ENCODE peak calls at places on chromosomes 2 and 18, in four cellular contexts. Z is K562, V is GM12878, T is HepG2. Q is an unnamed sample.

GRCh38 chr2:236745420-236746210 is 176.0 kb downstream of the ACKR3 start:
- DNase-seq in V (no peak), T (peak), Z (no peak), Q (no peak)

GRCh38 chr2:58569460-58570185 is 328.5 kb upstream of the FANCL start:
- DNase-seq in Z (no peak), V (no peak), T (no peak), Q (no peak)

GRCh38 chr2:99572380-99572779 is 82.6 kb upstream of the REV1 start:
- DNase-seq in V (no peak), Z (no peak), T (no peak), Q (no peak)

GRCh38 chr2:166792808-166793207 is 95.5 kb upstream of the XIRP2 start:
- DNase-seq in V (no peak), T (no peak), Z (no peak), Q (no peak)

GRCh38 chr2:193539188-193539587 is 1344.5 kb upstream of the TMEFF2 start:
- DNase-seq in Z (no peak), V (no peak), T (peak), Q (no peak)

GRCh38 chr18:49865401-49865800 is 52.1 kb upstream of the ACAA2 start:
- DNase-seq in V (no peak), Z (no peak), T (no peak), Q (no peak)

GRCh38 chr2:56522605-56523089 is 338.9 kb downstream of the CCDC85A start:
- DNase-seq in T (no peak), Z (no peak), V (no peak), Q (peak)

GRCh38 chr2:70709275-70709674 is 58.7 kb downstream of the ADD2 start:
- DNase-seq in V (no peak), T (no peak), Z (no peak), Q (no peak)

GRCh38 chr2:44570149-44570678 is 208.5 kb downstream of the CAMKMT start:
- DNase-seq in V (no peak), T (no peak), Z (no peak), Q (no peak)

GRCh38 chr2:10339647-10340592 is 37.2 kb downstream of the HPCAL1 start:
- DNase-seq in T (no peak), V (no peak), Z (peak), Q (no peak)

GRCh38 chr2:236823976-236824375 is 254.4 kb downstream of the ACKR3 start:
- DNase-seq in V (no peak), T (no peak), Z (no peak), Q (no peak)

GRCh38 chr2:24831736-24832421 is 38.7 kb downstream of the CENPO start:
- DNase-seq in V (no peak), Z (no peak), T (no peak), Q (no peak)

GRCh38 chr2:203574824-203575223 is 39.7 kb upstream of the RAPH1 start:
- DNase-seq in T (no peak), V (no peak), Z (no peak), Q (no peak)

GRCh38 chr2:37798315-37799005 is 126.6 kb upstream of the RMDN2 start:
- DNase-seq in V (peak), T (no peak), Z (no peak), Q (no peak)

GRCh38 chr2:129803067-129803466 is 176.4 kb upstream of the RAB6C start:
- DNase-seq in V (no peak), T (no peak), Z (no peak), Q (no peak)

GRCh38 chr18:42053188-42053781 is 98.3 kb downstream of the PIK3C3 start:
- DNase-seq in V (peak), Z (peak), T (peak), Q (peak)

GRCh38 chr2:232419245-232420072 is 12.8 kb downstream of the ALPG start:
- DNase-seq in Z (no peak), V (no peak), T (no peak), Q (no peak)

GRCh38 chr2:237867465-237867864 is 8.0 kb downstream of the RAMP1 start:
- DNase-seq in V (no peak), Z (no peak), T (no peak), Q (no peak)

GRCh38 chr2:237870126-237870525 is 10.7 kb downstream of the RAMP1 start:
- DNase-seq in Z (no peak), T (no peak), V (no peak), Q (no peak)

GRCh38 chr2:237869357-237870102 is 10.1 kb downstream of the RAMP1 start:
- DNase-seq in T (no peak), Z (no peak), V (no peak), Q (no peak)

GRCh38 chr2:237870754-237871651 is 11.6 kb downstream of the RAMP1 start:
- DNase-seq in T (no peak), V (no peak), Z (no peak), Q (no peak)

GRCh38 chr2:237868631-237869356 is 9.4 kb downstream of the RAMP1 start:
- DNase-seq in V (no peak), T (no peak), Z (no peak), Q (no peak)
- TF ChIP-seq FOXK2 in V (no peak), T (no peak), Z (no peak), Q (no peak)

GRCh38 chr2:233831011-233831721 is 23.2 kb downstream of the HJURP start:
- DNase-seq in V (no peak), Z (no peak), T (no peak), Q (no peak)
- TF ChIP-seq FOXM1 in V (no peak), Z (no peak), T (no peak), Q (no peak)

DNA sequence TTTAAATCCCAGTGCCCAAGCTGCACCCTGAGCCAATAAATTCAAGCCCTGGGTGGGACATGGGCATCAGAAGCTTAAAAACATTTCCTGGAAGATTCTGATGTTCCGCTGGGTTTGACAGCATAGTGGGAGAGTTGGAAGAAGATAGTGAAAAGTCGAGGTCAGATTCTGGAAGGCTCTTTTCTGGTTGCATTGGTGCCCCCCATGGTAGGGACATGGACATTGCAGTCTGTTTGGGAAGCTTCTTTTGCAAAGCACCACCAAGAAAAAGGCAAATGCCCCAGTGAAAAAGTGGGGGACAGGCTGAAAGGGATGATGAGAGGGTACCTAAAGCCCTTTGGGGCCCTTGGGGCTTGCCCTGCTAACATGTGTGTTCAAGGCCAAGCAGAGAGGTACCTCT is 21.0 kb downstream of the MERTK start:
- DNase-seq in T (peak), Z (peak), V (no peak), Q (no peak)
- TF ChIP-seq SP1 in T (no peak), Z (no peak), V (no peak), Q (no peak)

GRCh38 chr2:159157361-159158045 is 129.0 kb downstream of the WDSUB1 start:
- DNase-seq in Z (no peak), T (no peak), V (peak), Q (no peak)

GRCh38 chr2:159155791-159156190 is 130.7 kb downstream of the WDSUB1 start:
- DNase-seq in Z (no peak), T (no peak), V (no peak), Q (no peak)

GRCh38 chr2:159153463-159153862 is 133.0 kb downstream of the WDSUB1 start:
- DNase-seq in T (no peak), V (no peak), Z (no peak), Q (no peak)

GRCh38 chr2:159155315-159155714 is 131.2 kb downstream of the WDSUB1 start:
- DNase-seq in Z (no peak), V (no peak), T (no peak), Q (no peak)

GRCh38 chr2:159156834-159157233 is 129.7 kb downstream of the WDSUB1 start:
- DNase-seq in T (peak), Z (no peak), V (no peak), Q (no peak)
- TF ChIP-seq FOXK2 in T (no peak), Z (no peak), V (no peak), Q (no peak)

GRCh38 chr2:39007875-39008504 is 112.9 kb downstream of the SOS1 start:
- DNase-seq in T (no peak), Z (no peak), V (no peak), Q (no peak)

GRCh38 chr2:39013871-39014270 is 107.0 kb downstream of the SOS1 start:
- DNase-seq in V (no peak), Z (no peak), T (no peak), Q (no peak)

DNA sequence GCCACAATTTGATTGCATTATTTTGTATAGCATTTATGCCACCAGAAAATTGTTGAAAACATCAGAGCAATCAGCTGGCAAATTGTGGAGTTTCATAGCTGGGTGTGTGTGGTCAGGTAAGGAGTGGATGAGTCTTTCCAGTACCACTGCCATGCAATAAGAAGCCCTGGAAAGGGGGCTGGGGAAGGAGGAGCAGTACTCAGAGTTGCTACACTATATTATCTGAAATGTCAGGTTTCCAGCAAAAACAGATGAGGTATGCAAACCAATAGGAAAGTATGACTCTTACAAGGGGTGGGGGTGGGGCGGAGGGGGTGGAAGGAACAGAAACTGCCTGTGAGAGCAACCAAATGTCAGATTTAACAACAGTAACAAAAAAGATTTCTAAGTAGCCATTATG is 112.2 kb downstream of the SOS1 start:
- DNase-seq in V (no peak), Z (no peak), T (no peak), Q (no peak)
- TF ChIP-seq FOXM1 in V (no peak), Z (no peak), T (no peak), Q (no peak)

GRCh38 chr18:69401475-69402218 is 959 bp downstream of the DOK6 start:
- DNase-seq in T (no peak), Z (no peak), V (no peak), Q (peak)

GRCh38 chr18:69397096-69397495 is 3.6 kb upstream of the DOK6 start:
- DNase-seq in V (no peak), Z (no peak), T (no peak), Q (no peak)

GRCh38 chr18:69400253-69400975 is at the start of gene DOK6:
- DNase-seq in T (peak), Z (no peak), V (no peak), Q (peak)

GRCh38 chr18:69400976-69401474 is 337 bp downstream of the DOK6 start:
- DNase-seq in V (no peak), Z (no peak), T (no peak), Q (peak)

GRCh38 chr18:69399253-69399652 is 1.4 kb upstream of the DOK6 start:
- DNase-seq in T (no peak), Z (no peak), V (no peak), Q (no peak)
- TF ChIP-seq SP1 in T (no peak), Z (no peak), V (no peak), Q (no peak)

GRCh38 chr2:68319397-68320117 is at the start of gene CNRIP1:
- DNase-seq in Z (peak), T (no peak), V (no peak), Q (peak)
- TF ChIP-seq FOXK2 in Z (no peak), T (no peak), V (no peak), Q (no peak)

GRCh38 chr18:10924290-10924689 is 225.1 kb downstream of the PIEZO2 start:
- DNase-seq in T (no peak), V (no peak), Z (no peak), Q (no peak)

GRCh38 chr18:10927290-10927979 is 221.9 kb downstream of the PIEZO2 start:
- DNase-seq in T (no peak), V (no peak), Z (no peak), Q (no peak)

GRCh38 chr18:10923225-10923624 is 226.1 kb downstream of the PIEZO2 start:
- DNase-seq in Z (no peak), T (no peak), V (no peak), Q (no peak)

GRCh38 chr18:10926565-10927194 is 222.7 kb downstream of the PIEZO2 start:
- DNase-seq in V (peak), T (no peak), Z (no peak), Q (no peak)

DNA sequence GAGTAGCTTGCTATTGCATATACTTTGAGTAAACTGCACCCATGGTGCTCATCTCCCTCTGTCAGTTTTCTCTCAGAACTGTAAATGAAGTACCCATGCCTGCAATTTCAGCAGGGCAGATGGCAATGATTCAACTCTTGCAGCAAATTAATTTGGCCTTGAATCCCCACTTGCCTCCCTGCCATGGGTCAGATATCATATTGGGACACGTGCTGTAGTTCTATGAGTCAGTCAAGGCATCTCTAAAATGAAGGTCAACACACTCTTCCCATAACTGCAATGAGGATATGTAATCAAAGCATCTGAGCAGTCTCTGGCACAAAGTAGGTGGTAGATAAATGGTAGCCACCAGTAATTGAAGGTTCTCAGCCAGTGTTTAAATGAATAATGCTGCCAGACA is 225.7 kb downstream of the PIEZO2 start:
- DNase-seq in Z (no peak), V (no peak), T (no peak), Q (no peak)
- TF ChIP-seq FOXM1 in Z (no peak), V (no peak), T (no peak), Q (no peak)

GRCh38 chr2:27720004-27720551 is 51.4 kb upstream of the MRPL33 start:
- DNase-seq in Z (no peak), T (peak), V (no peak), Q (no peak)
- TF ChIP-seq SP1 in Z (no peak), T (no peak), V (no peak), Q (no peak)